ENCODE peak calls at places on chromosome 10, in seven cellular contexts. One of them, this sample, is unnamed.

GRCh38 chr10:61159253-61159652 is 215.3 kb upstream of the RHOBTB1 start:
- DNase-seq in CD4-positive, alpha-beta T cell: no peak
- DNase-seq in epithelial cell of esophagus: peak
- DNase-seq in GM06990: no peak
- DNase-seq in GM10248: no peak
- DNase-seq in astrocyte of the spinal cord: peak
- DNase-seq in brain microvascular endothelial cell: peak
- DNase-seq in this sample: no peak

GRCh38 chr10:5599613-5600520 is 66.5 kb downstream of the ASB13 start:
- DNase-seq in CD4-positive, alpha-beta T cell: no peak
- DNase-seq in epithelial cell of esophagus: no peak
- DNase-seq in GM06990: no peak
- DNase-seq in GM10248: no peak
- DNase-seq in astrocyte of the spinal cord: no peak
- DNase-seq in brain microvascular endothelial cell: no peak
- DNase-seq in this sample: no peak

GRCh38 chr10:132862485-132863420 is 76.8 kb upstream of the NKX6-2 start:
- DNase-seq in CD4-positive, alpha-beta T cell: peak
- DNase-seq in epithelial cell of esophagus: no peak
- DNase-seq in GM06990: no peak
- DNase-seq in GM10248: no peak
- DNase-seq in astrocyte of the spinal cord: no peak
- DNase-seq in brain microvascular endothelial cell: no peak
- DNase-seq in this sample: no peak

GRCh38 chr10:6212266-6212640 is 9.5 kb downstream of the PFKFB3 start:
- DNase-seq in CD4-positive, alpha-beta T cell: no peak
- DNase-seq in epithelial cell of esophagus: no peak
- DNase-seq in GM06990: no peak
- DNase-seq in GM10248: no peak
- DNase-seq in astrocyte of the spinal cord: no peak
- DNase-seq in brain microvascular endothelial cell: no peak
- DNase-seq in this sample: no peak

GRCh38 chr10:1404236-1404952 is 332.9 kb downstream of the ADARB2 start:
- DNase-seq in CD4-positive, alpha-beta T cell: no peak
- DNase-seq in epithelial cell of esophagus: no peak
- DNase-seq in GM06990: no peak
- DNase-seq in GM10248: no peak
- DNase-seq in astrocyte of the spinal cord: no peak
- DNase-seq in brain microvascular endothelial cell: no peak
- DNase-seq in this sample: no peak

GRCh38 chr10:18795549-18795948 is 136.3 kb downstream of the ARL5B start:
- DNase-seq in CD4-positive, alpha-beta T cell: no peak
- DNase-seq in epithelial cell of esophagus: no peak
- DNase-seq in GM06990: no peak
- DNase-seq in GM10248: no peak
- DNase-seq in astrocyte of the spinal cord: no peak
- DNase-seq in brain microvascular endothelial cell: no peak
- DNase-seq in this sample: no peak

GRCh38 chr10:21285742-21286311 is 239.7 kb downstream of the SKIDA1 start:
- DNase-seq in CD4-positive, alpha-beta T cell: no peak
- DNase-seq in epithelial cell of esophagus: peak
- DNase-seq in GM06990: no peak
- DNase-seq in GM10248: no peak
- DNase-seq in astrocyte of the spinal cord: no peak
- DNase-seq in brain microvascular endothelial cell: peak
- DNase-seq in this sample: no peak

GRCh38 chr10:19628767-19629443 is 187.3 kb upstream of the PLXDC2 start:
- DNase-seq in CD4-positive, alpha-beta T cell: no peak
- DNase-seq in epithelial cell of esophagus: no peak
- DNase-seq in GM06990: no peak
- DNase-seq in GM10248: no peak
- DNase-seq in astrocyte of the spinal cord: peak
- DNase-seq in brain microvascular endothelial cell: no peak
- DNase-seq in this sample: no peak

GRCh38 chr10:79206300-79207095 is 137.7 kb downstream of the ZMIZ1 start:
- DNase-seq in CD4-positive, alpha-beta T cell: no peak
- DNase-seq in epithelial cell of esophagus: peak
- DNase-seq in GM06990: no peak
- DNase-seq in GM10248: no peak
- DNase-seq in astrocyte of the spinal cord: no peak
- DNase-seq in brain microvascular endothelial cell: no peak
- DNase-seq in this sample: no peak

GRCh38 chr10:118844731-118845573 is 90.2 kb upstream of the CACUL1 start:
- DNase-seq in CD4-positive, alpha-beta T cell: no peak
- DNase-seq in epithelial cell of esophagus: peak
- DNase-seq in GM06990: no peak
- DNase-seq in GM10248: no peak
- DNase-seq in astrocyte of the spinal cord: no peak
- DNase-seq in brain microvascular endothelial cell: no peak
- DNase-seq in this sample: no peak

GRCh38 chr10:59432207-59432900 is 70.0 kb upstream of the FAM13C start:
- DNase-seq in CD4-positive, alpha-beta T cell: no peak
- DNase-seq in epithelial cell of esophagus: peak
- DNase-seq in GM06990: no peak
- DNase-seq in GM10248: no peak
- DNase-seq in astrocyte of the spinal cord: peak
- DNase-seq in brain microvascular endothelial cell: peak
- DNase-seq in this sample: no peak

GRCh38 chr10:27369832-27370231 is 129.2 kb upstream of the ACBD5 start:
- DNase-seq in CD4-positive, alpha-beta T cell: no peak
- DNase-seq in epithelial cell of esophagus: peak
- DNase-seq in GM06990: no peak
- DNase-seq in GM10248: no peak
- DNase-seq in astrocyte of the spinal cord: no peak
- DNase-seq in brain microvascular endothelial cell: no peak
- DNase-seq in this sample: no peak

GRCh38 chr10:114364726-114365125 is 39.6 kb downstream of the AFAP1L2 start:
- DNase-seq in CD4-positive, alpha-beta T cell: no peak
- DNase-seq in epithelial cell of esophagus: no peak
- DNase-seq in GM06990: no peak
- DNase-seq in GM10248: no peak
- DNase-seq in astrocyte of the spinal cord: no peak
- DNase-seq in brain microvascular endothelial cell: no peak
- DNase-seq in this sample: no peak

GRCh38 chr10:73920084-73920483 is 9.2 kb downstream of the PLAU start:
- DNase-seq in CD4-positive, alpha-beta T cell: no peak
- DNase-seq in epithelial cell of esophagus: peak
- DNase-seq in GM06990: peak
- DNase-seq in GM10248: peak
- DNase-seq in astrocyte of the spinal cord: no peak
- DNase-seq in brain microvascular endothelial cell: no peak
- DNase-seq in this sample: no peak

GRCh38 chr10:61589547-61590243 is 73.0 kb upstream of the CABCOCO1 start:
- DNase-seq in CD4-positive, alpha-beta T cell: no peak
- DNase-seq in epithelial cell of esophagus: no peak
- DNase-seq in GM06990: no peak
- DNase-seq in GM10248: no peak
- DNase-seq in astrocyte of the spinal cord: peak
- DNase-seq in brain microvascular endothelial cell: no peak
- DNase-seq in this sample: no peak

GRCh38 chr10:63429280-63429679 is 36.5 kb downstream of the JMJD1C start:
- DNase-seq in CD4-positive, alpha-beta T cell: no peak
- DNase-seq in epithelial cell of esophagus: peak
- DNase-seq in GM06990: no peak
- DNase-seq in GM10248: no peak
- DNase-seq in astrocyte of the spinal cord: peak
- DNase-seq in brain microvascular endothelial cell: no peak
- DNase-seq in this sample: no peak

GRCh38 chr10:57982091-57982490 is 285.6 kb downstream of the IPMK start:
- DNase-seq in CD4-positive, alpha-beta T cell: no peak
- DNase-seq in epithelial cell of esophagus: no peak
- DNase-seq in GM06990: no peak
- DNase-seq in GM10248: no peak
- DNase-seq in astrocyte of the spinal cord: no peak
- DNase-seq in brain microvascular endothelial cell: no peak
- DNase-seq in this sample: no peak

GRCh38 chr10:13100349-13101294 is 659 bp downstream of the OPTN start:
- DNase-seq in CD4-positive, alpha-beta T cell: peak
- DNase-seq in epithelial cell of esophagus: peak
- DNase-seq in GM06990: peak
- DNase-seq in GM10248: peak
- DNase-seq in astrocyte of the spinal cord: peak
- DNase-seq in brain microvascular endothelial cell: peak
- DNase-seq in this sample: peak

GRCh38 chr10:99619090-99619800 is 994 bp downstream of the SLC25A28 start:
- DNase-seq in CD4-positive, alpha-beta T cell: no peak
- DNase-seq in epithelial cell of esophagus: peak
- DNase-seq in GM06990: no peak
- DNase-seq in GM10248: peak
- DNase-seq in astrocyte of the spinal cord: peak
- DNase-seq in brain microvascular endothelial cell: no peak
- DNase-seq in this sample: no peak

GRCh38 chr10:6778992-6779701 is 199.1 kb upstream of the PRKCQ start:
- DNase-seq in CD4-positive, alpha-beta T cell: no peak
- DNase-seq in epithelial cell of esophagus: peak
- DNase-seq in GM06990: no peak
- DNase-seq in GM10248: no peak
- DNase-seq in astrocyte of the spinal cord: peak
- DNase-seq in brain microvascular endothelial cell: peak
- DNase-seq in this sample: peak

GRCh38 chr10:24901686-24902399 is 50.6 kb downstream of the PRTFDC1 start:
- DNase-seq in CD4-positive, alpha-beta T cell: no peak
- DNase-seq in epithelial cell of esophagus: peak
- DNase-seq in GM06990: peak
- DNase-seq in GM10248: peak
- DNase-seq in astrocyte of the spinal cord: peak
- DNase-seq in brain microvascular endothelial cell: peak
- DNase-seq in this sample: peak

GRCh38 chr10:5645944-5646617 is 20.3 kb downstream of the ASB13 start:
- DNase-seq in CD4-positive, alpha-beta T cell: no peak
- DNase-seq in epithelial cell of esophagus: no peak
- DNase-seq in GM06990: no peak
- DNase-seq in GM10248: no peak
- DNase-seq in astrocyte of the spinal cord: no peak
- DNase-seq in brain microvascular endothelial cell: no peak
- DNase-seq in this sample: no peak

GRCh38 chr10:58531084-58531695 is 18.5 kb downstream of the BICC1 start:
- DNase-seq in CD4-positive, alpha-beta T cell: no peak
- DNase-seq in epithelial cell of esophagus: peak
- DNase-seq in GM06990: peak
- DNase-seq in GM10248: peak
- DNase-seq in astrocyte of the spinal cord: peak
- DNase-seq in brain microvascular endothelial cell: peak
- DNase-seq in this sample: peak

GRCh38 chr10:97522937-97523336 is 24.2 kb downstream of the UBTD1 start:
- DNase-seq in CD4-positive, alpha-beta T cell: no peak
- DNase-seq in epithelial cell of esophagus: no peak
- DNase-seq in GM06990: no peak
- DNase-seq in GM10248: no peak
- DNase-seq in astrocyte of the spinal cord: no peak
- DNase-seq in brain microvascular endothelial cell: no peak
- DNase-seq in this sample: no peak

GRCh38 chr10:97519342-97519741 is 20.6 kb downstream of the UBTD1 start:
- DNase-seq in CD4-positive, alpha-beta T cell: no peak
- DNase-seq in epithelial cell of esophagus: no peak
- DNase-seq in GM06990: no peak
- DNase-seq in GM10248: no peak
- DNase-seq in astrocyte of the spinal cord: no peak
- DNase-seq in brain microvascular endothelial cell: no peak
- DNase-seq in this sample: no peak

GRCh38 chr10:97520520-97520919 is 21.8 kb downstream of the UBTD1 start:
- DNase-seq in CD4-positive, alpha-beta T cell: no peak
- DNase-seq in epithelial cell of esophagus: no peak
- DNase-seq in GM06990: no peak
- DNase-seq in GM10248: no peak
- DNase-seq in astrocyte of the spinal cord: no peak
- DNase-seq in brain microvascular endothelial cell: no peak
- DNase-seq in this sample: no peak

GRCh38 chr10:97522071-97522470 is 23.3 kb downstream of the UBTD1 start:
- DNase-seq in CD4-positive, alpha-beta T cell: no peak
- DNase-seq in epithelial cell of esophagus: no peak
- DNase-seq in GM06990: no peak
- DNase-seq in GM10248: no peak
- DNase-seq in astrocyte of the spinal cord: no peak
- DNase-seq in brain microvascular endothelial cell: no peak
- DNase-seq in this sample: no peak

DNA sequence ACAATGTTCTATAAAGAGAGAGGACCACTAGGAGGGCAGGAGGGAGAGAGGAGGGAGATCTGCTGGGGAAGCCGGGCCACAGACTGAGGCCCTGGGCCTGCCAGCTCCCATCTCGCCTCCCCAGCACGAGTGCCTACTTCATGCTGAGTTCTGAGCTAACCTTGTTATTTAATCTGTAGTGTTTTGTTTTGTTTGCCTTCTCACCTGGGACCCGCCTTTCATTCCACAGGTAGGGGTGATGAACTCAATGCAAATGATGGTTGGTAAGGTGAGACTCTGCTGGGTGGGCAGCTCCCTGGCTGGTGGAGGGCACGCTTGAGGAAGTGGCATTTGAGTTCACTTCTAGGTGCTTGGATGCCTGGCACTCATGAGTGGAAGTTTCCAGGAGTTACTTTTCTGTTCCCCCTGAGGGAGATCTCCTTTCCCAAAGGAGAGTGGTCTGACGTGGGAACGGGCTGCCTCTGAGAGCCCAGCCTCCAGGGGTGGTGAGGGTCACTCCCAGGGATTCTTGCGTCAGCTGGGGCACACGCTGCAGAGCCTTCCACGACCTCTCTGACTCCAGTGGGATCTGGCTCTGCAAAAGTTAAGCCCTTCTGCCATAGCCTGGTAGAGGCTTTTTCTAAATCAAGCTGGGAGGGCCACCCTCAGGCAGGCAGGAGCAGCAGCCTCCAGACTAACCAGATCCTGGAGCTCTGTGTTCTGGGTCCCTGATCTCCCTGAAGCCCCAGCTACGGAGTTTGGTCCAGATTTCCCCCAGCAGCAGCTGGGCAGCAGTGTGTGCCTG is 22.4 kb downstream of the UBTD1 start:
- DNase-seq in CD4-positive, alpha-beta T cell: no peak
- DNase-seq in epithelial cell of esophagus: no peak
- DNase-seq in GM06990: no peak
- DNase-seq in GM10248: no peak
- DNase-seq in astrocyte of the spinal cord: no peak
- DNase-seq in brain microvascular endothelial cell: no peak
- DNase-seq in this sample: peak
- TF ChIP-seq CTCF in CD4-positive, alpha-beta T cell: no peak
- TF ChIP-seq CTCF in epithelial cell of esophagus: no peak
- TF ChIP-seq CTCF in GM06990: no peak
- TF ChIP-seq CTCF in GM10248: peak
- TF ChIP-seq CTCF in astrocyte of the spinal cord: no peak
- TF ChIP-seq CTCF in brain microvascular endothelial cell: no peak
- TF ChIP-seq CTCF in this sample: no peak

GRCh38 chr10:33129181-33129928 is 171.3 kb upstream of the ITGB1 start:
- DNase-seq in CD4-positive, alpha-beta T cell: no peak
- DNase-seq in epithelial cell of esophagus: peak
- DNase-seq in GM06990: no peak
- DNase-seq in GM10248: no peak
- DNase-seq in astrocyte of the spinal cord: peak
- DNase-seq in brain microvascular endothelial cell: peak
- DNase-seq in this sample: no peak
- TF ChIP-seq CTCF in CD4-positive, alpha-beta T cell: no peak
- TF ChIP-seq CTCF in epithelial cell of esophagus: no peak
- TF ChIP-seq CTCF in GM06990: no peak
- TF ChIP-seq CTCF in GM10248: no peak
- TF ChIP-seq CTCF in astrocyte of the spinal cord: no peak
- TF ChIP-seq CTCF in brain microvascular endothelial cell: peak
- TF ChIP-seq CTCF in this sample: no peak

GRCh38 chr10:94038024-94038423 is 44.3 kb downstream of the PLCE1 start:
- DNase-seq in CD4-positive, alpha-beta T cell: no peak
- DNase-seq in epithelial cell of esophagus: no peak
- DNase-seq in GM06990: no peak
- DNase-seq in GM10248: no peak
- DNase-seq in astrocyte of the spinal cord: peak
- DNase-seq in brain microvascular endothelial cell: peak
- DNase-seq in this sample: no peak
- TF ChIP-seq CTCF in CD4-positive, alpha-beta T cell: no peak
- TF ChIP-seq CTCF in epithelial cell of esophagus: no peak
- TF ChIP-seq CTCF in GM06990: no peak
- TF ChIP-seq CTCF in GM10248: no peak
- TF ChIP-seq CTCF in astrocyte of the spinal cord: no peak
- TF ChIP-seq CTCF in brain microvascular endothelial cell: peak
- TF ChIP-seq CTCF in this sample: no peak

GRCh38 chr10:124636271-124636993 is 107.7 kb downstream of the FAM53B start:
- DNase-seq in CD4-positive, alpha-beta T cell: peak
- DNase-seq in epithelial cell of esophagus: no peak
- DNase-seq in GM06990: no peak
- DNase-seq in GM10248: no peak
- DNase-seq in astrocyte of the spinal cord: no peak
- DNase-seq in brain microvascular endothelial cell: no peak
- DNase-seq in this sample: no peak
- TF ChIP-seq CTCF in CD4-positive, alpha-beta T cell: peak
- TF ChIP-seq CTCF in epithelial cell of esophagus: no peak
- TF ChIP-seq CTCF in GM06990: no peak
- TF ChIP-seq CTCF in GM10248: peak
- TF ChIP-seq CTCF in astrocyte of the spinal cord: no peak
- TF ChIP-seq CTCF in brain microvascular endothelial cell: no peak
- TF ChIP-seq CTCF in this sample: no peak